ENCODE peak calls at places on chromosomes 3 and 15, in four cellular contexts. W is adipocyte, E is tibial artery, P is foreskin fibroblast. A is an unnamed sample.

GRCh38 chr3:42166662-42167300 is 75.6 kb downstream of the TRAK1 start:
- DNase-seq in P (no peak), W (no peak), E (no peak), A (no peak)

GRCh38 chr3:172152869-172153268 is 113.5 kb downstream of the FNDC3B start:
- DNase-seq in P (peak), W (peak), E (no peak), A (no peak)

GRCh38 chr15:89197503-89197971 is 23.8 kb downstream of the RLBP1 start:
- DNase-seq in W (no peak), E (no peak), P (no peak), A (no peak)

GRCh38 chr3:184696643-184697042 is 15.2 kb downstream of the MAGEF1 start:
- DNase-seq in E (no peak), W (no peak), P (no peak), A (no peak)

GRCh38 chr15:58462547-58462946 is 30.8 kb downstream of the LIPC start:
- DNase-seq in W (no peak), E (no peak), P (no peak), A (no peak)

GRCh38 chr15:78272326-78272725 is 8.0 kb downstream of the DNAJA4 start:
- DNase-seq in E (no peak), W (no peak), P (no peak), A (no peak)

GRCh38 chr3:135348698-135349097 is 553.6 kb downstream of the EPHB1 start:
- DNase-seq in W (no peak), E (no peak), P (no peak), A (no peak)

GRCh38 chr3:50292924-50293801 is 934 bp upstream of the IFRD2 start:
- DNase-seq in W (no peak), P (no peak), E (no peak), A (no peak)

GRCh38 chr15:82021992-82022391 is 23.8 kb downstream of the MEX3B start:
- DNase-seq in E (no peak), W (peak), P (peak), A (no peak)

GRCh38 chr15:76006136-76006778 is 6.0 kb downstream of the NRG4 start:
- DNase-seq in W (peak), E (peak), P (peak), A (no peak)

GRCh38 chr3:5030152-5030551 is 50.9 kb downstream of the BHLHE40 start:
- DNase-seq in P (no peak), W (no peak), E (no peak), A (no peak)

GRCh38 chr3:179474480-179474879 is 23.2 kb upstream of the GNB4 start:
- DNase-seq in E (no peak), W (no peak), P (no peak), A (no peak)

GRCh38 chr3:196947136-196947859 is 5.0 kb upstream of the NCBP2 start:
- DNase-seq in E (no peak), W (no peak), P (no peak), A (no peak)

GRCh38 chr3:69370156-69370944 is 15.5 kb downstream of the FRMD4B start:
- DNase-seq in W (peak), P (peak), E (peak), A (no peak)

GRCh38 chr3:154228561-154229216 is 95.6 kb downstream of the DHX36 start:
- DNase-seq in E (no peak), P (no peak), W (no peak), A (no peak)

GRCh38 chr3:4821331-4821730 is 157.9 kb upstream of the BHLHE40 start:
- DNase-seq in E (no peak), W (no peak), P (no peak), A (no peak)

GRCh38 chr15:51775967-51776816 is 24.8 kb downstream of the TMOD2 start:
- DNase-seq in W (peak), P (peak), E (peak), A (peak)

GRCh38 chr3:23455084-23455483 is 252.0 kb downstream of the UBE2E2 start:
- DNase-seq in E (peak), P (peak), W (peak), A (no peak)

GRCh38 chr15:72890043-72890442 is 106.5 kb upstream of the ADPGK start:
- DNase-seq in E (no peak), P (no peak), W (no peak), A (no peak)

GRCh38 chr3:178393833-178394232 is 142.4 kb upstream of the KCNMB2 start:
- DNase-seq in P (peak), E (no peak), W (peak), A (no peak)

GRCh38 chr3:134696155-134696554 is 45.3 kb upstream of the KY start:
- DNase-seq in E (no peak), P (no peak), W (no peak), A (no peak)

GRCh38 chr3:124221286-124221821 is 229.4 kb upstream of the ROPN1 start:
- DNase-seq in P (no peak), E (no peak), W (no peak), A (no peak)

GRCh38 chr3:13491206-13491974 is 11.3 kb downstream of the HDAC11 start:
- DNase-seq in P (no peak), E (no peak), W (no peak), A (no peak)

GRCh38 chr15:69979269-69979668 is 118.4 kb downstream of the TLE3 start:
- DNase-seq in E (no peak), P (no peak), W (no peak), A (no peak)

GRCh38 chr3:122800838-122801237 is 6.0 kb downstream of the SLC49A4 start:
- DNase-seq in P (no peak), W (no peak), E (no peak), A (no peak)

GRCh38 chr15:44910981-44911625 is 45.4 kb upstream of the TERB2 start:
- DNase-seq in P (peak), E (no peak), W (no peak), A (no peak)

DNA sequence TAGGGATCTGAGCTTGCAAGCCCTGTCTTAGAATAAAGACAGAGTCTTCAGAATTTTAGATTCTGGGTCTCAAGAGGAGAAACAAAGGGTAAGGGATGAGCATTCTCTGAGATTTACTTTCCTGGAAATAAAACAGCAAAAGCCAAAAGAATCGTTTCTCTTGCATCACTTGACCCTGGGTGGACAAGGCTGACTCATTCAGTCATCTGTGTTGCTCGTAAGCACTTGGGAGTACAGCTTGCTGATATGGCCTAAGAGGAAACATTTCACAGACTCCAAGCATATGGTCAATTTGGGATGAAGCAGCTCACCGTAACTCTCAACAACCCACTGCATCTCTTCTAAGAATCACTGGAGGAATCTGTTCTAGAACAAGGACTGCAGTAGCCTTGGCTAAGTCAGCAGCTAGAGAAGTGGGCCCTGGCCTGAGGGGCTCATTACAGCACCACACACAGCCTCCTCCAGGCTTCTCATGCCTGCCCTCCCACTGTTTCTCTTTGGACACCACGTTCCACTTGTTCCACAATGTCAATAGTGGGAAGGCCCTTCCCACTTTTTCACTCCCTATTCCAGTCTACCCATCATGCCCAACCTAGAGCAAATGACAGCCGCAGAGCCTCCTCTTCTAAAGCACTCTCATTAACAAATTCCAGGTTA is 86.1 kb downstream of the RFTN1 start:
- DNase-seq in W (peak), E (peak), P (peak), A (no peak)
- H3K4me3 ChIP-seq in W (peak), E (no peak), P (no peak), A (no peak)

DNA sequence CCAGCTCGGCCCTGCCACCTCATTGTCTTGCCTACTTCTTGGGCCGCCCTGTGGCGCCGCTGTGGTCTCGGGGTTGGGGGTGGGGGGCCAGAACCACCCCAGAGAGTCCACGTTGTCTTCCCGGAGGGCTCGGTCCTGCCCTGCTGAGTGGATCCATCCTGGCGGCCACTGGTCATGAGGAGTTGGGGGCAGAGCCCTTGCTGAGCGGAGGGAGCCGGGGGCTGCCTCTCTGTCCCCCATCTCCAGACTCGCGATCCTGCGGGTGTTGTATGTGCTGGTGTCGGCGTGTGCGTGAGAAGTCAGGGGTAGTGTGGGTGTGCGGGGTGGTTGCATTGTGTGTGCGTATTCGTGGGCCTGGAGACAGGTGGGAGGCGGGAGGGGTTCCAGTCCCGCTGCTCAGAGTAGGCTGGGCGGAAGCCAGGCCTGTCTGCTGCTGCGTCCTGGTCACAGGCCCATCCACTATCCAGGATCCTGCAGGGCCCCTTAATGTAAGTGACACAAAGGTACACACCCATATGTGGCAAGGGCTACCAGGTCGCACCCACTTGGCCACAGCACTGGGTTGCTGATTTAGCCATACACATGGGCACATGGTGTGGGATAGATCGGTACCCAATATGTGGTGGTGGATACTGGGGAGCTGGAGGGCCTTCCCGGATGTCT is 30.7 kb downstream of the NBEAL2 start:
- DNase-seq in W (no peak), P (no peak), E (peak), A (no peak)
- H3K4me3 ChIP-seq in W (peak), P (peak), E (peak), A (no peak)

GRCh38 chr3:49133226-49133951 is 539 bp upstream of the LAMB2 start:
- DNase-seq in P (peak), W (peak), E (peak), A (no peak)
- H3K4me3 ChIP-seq in P (peak), W (peak), E (peak), A (no peak)

GRCh38 chr15:55513125-55513524 is 5.1 kb upstream of the DNAAF4 start:
- DNase-seq in W (no peak), E (no peak), P (no peak), A (no peak)
- H3K4me3 ChIP-seq in W (no peak), E (no peak), P (no peak), A (no peak)

GRCh38 chr15:65069779-65070546 is 2.2 kb upstream of the RASL12 start:
- DNase-seq in E (no peak), P (no peak), W (no peak), A (no peak)

GRCh38 chr15:65072617-65073016 is 3.9 kb upstream of the KBTBD13 start:
- DNase-seq in W (no peak), P (no peak), E (no peak), A (no peak)

GRCh38 chr15:65072027-65072426 is 4.2 kb upstream of the RASL12 start:
- DNase-seq in W (no peak), E (no peak), P (no peak), A (no peak)

GRCh38 chr15:65069179-65069578 is 1.4 kb upstream of the RASL12 start:
- DNase-seq in W (peak), P (peak), E (no peak), A (no peak)

GRCh38 chr15:65071381-65071811 is 3.6 kb upstream of the RASL12 start:
- DNase-seq in P (no peak), E (peak), W (no peak), A (no peak)
- H3K4me3 ChIP-seq in P (no peak), E (no peak), W (no peak), A (no peak)

DNA sequence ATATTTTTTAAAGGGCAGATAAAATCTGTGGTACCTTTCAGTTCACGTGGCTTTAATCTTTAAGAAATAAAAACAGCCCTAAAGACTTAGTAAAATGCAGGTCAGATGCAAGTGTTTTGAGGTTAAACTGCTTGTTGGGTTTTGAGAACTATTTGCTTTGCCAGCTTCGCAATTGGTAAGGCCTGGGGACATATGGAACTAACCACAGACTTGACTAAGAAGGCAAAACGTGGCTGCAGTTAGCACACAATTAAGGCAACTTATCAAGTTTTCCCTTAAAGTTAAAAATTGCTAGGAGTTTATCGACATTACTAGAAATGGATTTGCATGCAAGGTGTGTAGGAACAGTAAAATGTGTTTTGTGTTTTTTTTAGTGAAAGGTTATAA is 206.9 kb downstream of the ZNF385D start:
- DNase-seq in P (peak), W (peak), E (no peak), A (no peak)
- H3K4me3 ChIP-seq in P (no peak), W (no peak), E (no peak), A (no peak)

A was measured in naive thymus-derived CD4-positive, alpha-beta T cell.